ENCODE peak calls at places on chromosomes 12 and 14, in six cellular contexts. One of them, this sample, is unnamed.

GRCh38 chr14:95389471-95390011 is 69.8 kb upstream of the CLMN start:
- DNase-seq in right atrium auricular region: peak; percentile 87
- DNase-seq in K562: no peak
- DNase-seq in stomach: no peak
- DNase-seq in IMR-90: no peak
- DNase-seq in left lung: no peak
- DNase-seq in this sample: no peak

GRCh38 chr12:106001819-106002218 is 136.9 kb downstream of the NUAK1 start:
- DNase-seq in left lung: no peak
- DNase-seq in IMR-90: no peak
- DNase-seq in stomach: no peak
- DNase-seq in right atrium auricular region: no peak
- DNase-seq in K562: no peak
- DNase-seq in this sample: no peak

GRCh38 chr12:124545508-124546418 is 21.6 kb downstream of the NCOR2 start:
- DNase-seq in stomach: no peak
- DNase-seq in left lung: no peak
- DNase-seq in IMR-90: peak; percentile 43
- DNase-seq in K562: no peak
- DNase-seq in right atrium auricular region: no peak
- DNase-seq in this sample: no peak

GRCh38 chr12:86827409-86827808 is 571.2 kb upstream of the MGAT4C start:
- DNase-seq in right atrium auricular region: no peak
- DNase-seq in left lung: no peak
- DNase-seq in stomach: no peak
- DNase-seq in K562: no peak
- DNase-seq in IMR-90: no peak
- DNase-seq in this sample: no peak

GRCh38 chr12:77979597-77980250 is 149.0 kb downstream of the NAV3 start:
- DNase-seq in right atrium auricular region: no peak
- DNase-seq in IMR-90: peak; percentile 5
- DNase-seq in K562: no peak
- DNase-seq in stomach: no peak
- DNase-seq in left lung: no peak
- DNase-seq in this sample: no peak

GRCh38 chr12:93848453-93849120 is 171.4 kb downstream of the CRADD start:
- DNase-seq in K562: no peak
- DNase-seq in stomach: no peak
- DNase-seq in left lung: peak; percentile 66
- DNase-seq in IMR-90: no peak
- DNase-seq in right atrium auricular region: no peak
- DNase-seq in this sample: no peak

GRCh38 chr14:104883681-104884361 is 18.8 kb downstream of the CEP170B start:
- DNase-seq in K562: no peak
- DNase-seq in right atrium auricular region: no peak
- DNase-seq in IMR-90: no peak
- DNase-seq in left lung: no peak
- DNase-seq in stomach: no peak
- DNase-seq in this sample: no peak

GRCh38 chr14:102201369-102201748 is 61.7 kb downstream of the WDR20 start:
- DNase-seq in left lung: no peak
- DNase-seq in right atrium auricular region: no peak
- DNase-seq in K562: no peak
- DNase-seq in stomach: no peak
- DNase-seq in IMR-90: no peak
- DNase-seq in this sample: no peak

GRCh38 chr14:37544407-37544806 is 50.6 kb downstream of the FOXA1 start:
- DNase-seq in K562: no peak
- DNase-seq in left lung: no peak
- DNase-seq in stomach: peak; percentile 35
- DNase-seq in right atrium auricular region: no peak
- DNase-seq in IMR-90: no peak
- DNase-seq in this sample: no peak

GRCh38 chr14:60648169-60648933 is 926 bp downstream of the SIX1 start:
- DNase-seq in stomach: no peak
- DNase-seq in IMR-90: peak; percentile 28
- DNase-seq in left lung: no peak
- DNase-seq in K562: peak; percentile 34
- DNase-seq in right atrium auricular region: no peak
- DNase-seq in this sample: no peak

GRCh38 chr12:50533203-50533584 is 28.4 kb downstream of the DIP2B start:
- DNase-seq in left lung: no peak
- DNase-seq in K562: no peak
- DNase-seq in stomach: no peak
- DNase-seq in IMR-90: no peak
- DNase-seq in right atrium auricular region: no peak
- DNase-seq in this sample: no peak
- H3K4me1 ChIP-seq in left lung: peaks cover 59% of the 10 kb centered on the region
- H3K4me1 ChIP-seq in K562: peaks cover 9% of the 10 kb centered on the region
- H3K4me1 ChIP-seq in stomach: peaks cover 19% of the 10 kb centered on the region
- H3K4me1 ChIP-seq in IMR-90: peaks cover 9% of the 10 kb centered on the region
- H3K4me1 ChIP-seq in right atrium auricular region: peaks cover 15% of the 10 kb centered on the region
- H3K4me1 ChIP-seq in this sample: peaks cover 30% of the 10 kb centered on the region

GRCh38 chr12:57500213-57500612 is 12.3 kb downstream of the MARS1 start:
- DNase-seq in left lung: no peak
- DNase-seq in K562: no peak
- DNase-seq in right atrium auricular region: no peak
- DNase-seq in stomach: no peak
- DNase-seq in IMR-90: no peak
- DNase-seq in this sample: no peak
- H3K4me1 ChIP-seq in left lung: peaks cover 8% of the 10 kb centered on the region
- H3K4me1 ChIP-seq in K562: no peaks in the 10 kb centered on the region
- H3K4me1 ChIP-seq in right atrium auricular region: no peaks in the 10 kb centered on the region
- H3K4me1 ChIP-seq in stomach: no peaks in the 10 kb centered on the region
- H3K4me1 ChIP-seq in IMR-90: no peaks in the 10 kb centered on the region
- H3K4me1 ChIP-seq in this sample: peaks cover 3% of the 10 kb centered on the region

DNA sequence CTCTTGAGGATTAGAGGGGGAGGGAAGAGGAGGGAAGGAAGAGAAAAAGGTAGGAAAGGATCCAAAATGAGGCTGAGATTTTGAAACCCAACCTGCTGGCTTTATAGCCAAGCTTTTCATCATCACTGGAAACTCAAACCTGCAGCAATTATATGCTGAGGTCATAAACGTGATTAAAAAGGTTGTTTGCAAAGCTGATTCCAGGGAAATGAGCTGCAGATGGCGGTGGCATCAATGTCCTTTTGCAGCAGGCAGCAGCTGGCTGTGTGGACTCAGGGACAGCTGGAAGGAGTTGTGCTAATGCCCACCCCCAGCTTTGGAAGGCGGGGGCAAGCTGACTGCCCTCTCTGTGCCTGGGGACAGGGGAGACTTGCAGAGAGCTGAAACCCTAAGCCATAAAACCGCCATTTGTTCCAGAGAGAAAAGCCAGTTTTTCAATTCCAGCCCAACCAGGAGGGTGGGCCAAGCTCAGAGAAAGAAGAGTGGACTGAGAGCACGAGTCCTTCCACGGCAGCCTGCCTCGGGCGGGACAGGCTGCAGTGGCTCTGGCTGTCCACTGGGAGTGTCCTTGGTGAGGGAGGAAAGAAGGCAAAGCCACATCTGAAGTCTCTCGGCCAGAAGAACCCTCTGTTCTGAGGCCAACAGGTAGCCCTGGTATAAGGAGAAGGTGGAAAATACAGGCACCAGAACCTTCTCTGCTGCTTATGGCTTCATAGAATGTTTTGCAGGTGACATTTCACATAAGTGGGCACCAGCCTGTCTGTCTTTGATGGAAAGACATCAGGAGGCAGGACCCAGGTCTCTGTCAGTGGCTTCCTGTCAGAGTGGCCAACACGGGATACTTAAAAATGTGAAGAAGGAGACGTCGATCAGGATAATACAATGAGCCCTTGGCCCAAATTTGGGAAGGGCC is 90.7 kb downstream of the SINHCAF start:
- DNase-seq in right atrium auricular region: no peak
- DNase-seq in K562: peak; percentile 53
- DNase-seq in left lung: no peak
- DNase-seq in IMR-90: peak; percentile 31
- DNase-seq in stomach: peak; percentile 56
- DNase-seq in this sample: no peak
- H3K4me1 ChIP-seq in right atrium auricular region: no peaks in the 10 kb centered on the region
- H3K4me1 ChIP-seq in K562: no peaks in the 10 kb centered on the region
- H3K4me1 ChIP-seq in left lung: no peaks in the 10 kb centered on the region
- H3K4me1 ChIP-seq in IMR-90: no peaks in the 10 kb centered on the region
- H3K4me1 ChIP-seq in stomach: peaks cover 13% of the 10 kb centered on the region
- H3K4me1 ChIP-seq in this sample: no peaks in the 10 kb centered on the region

DNA sequence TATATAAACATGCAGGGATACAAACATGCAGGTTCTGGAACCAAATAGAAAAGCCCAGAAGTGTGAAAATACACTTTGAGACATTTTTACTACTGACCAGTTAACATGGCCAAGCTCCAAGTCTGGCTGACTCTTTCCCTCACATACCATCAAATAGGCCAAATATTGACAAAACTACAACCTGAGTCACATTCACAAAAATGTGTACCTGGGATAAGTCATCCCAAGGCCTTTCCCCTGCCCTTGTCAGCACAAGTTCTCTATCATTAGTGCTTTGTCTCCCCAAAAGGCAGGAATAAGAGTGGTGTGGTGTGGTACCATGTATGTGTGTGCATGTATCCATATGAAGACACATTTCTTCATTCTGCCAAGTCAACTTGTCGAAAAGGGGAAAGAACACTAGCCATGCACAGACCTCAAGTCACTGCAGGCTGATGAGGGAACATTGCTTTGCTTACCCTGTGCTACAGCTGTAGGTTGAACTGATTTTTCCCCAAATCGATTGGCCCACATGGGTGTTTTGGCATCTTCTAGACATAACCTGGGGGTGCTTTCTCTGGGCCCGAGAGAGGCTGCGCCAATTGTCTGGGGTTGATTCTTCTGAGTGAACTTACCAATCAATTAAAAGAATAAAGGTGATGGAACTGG is 14.9 kb downstream of the HOXC4 start:
- DNase-seq in IMR-90: no peak
- DNase-seq in left lung: no peak
- DNase-seq in stomach: no peak
- DNase-seq in K562: no peak
- DNase-seq in right atrium auricular region: no peak
- DNase-seq in this sample: no peak
- H3K4me1 ChIP-seq in IMR-90: no peaks in the 10 kb centered on the region
- H3K4me1 ChIP-seq in left lung: no peaks in the 10 kb centered on the region
- H3K4me1 ChIP-seq in stomach: no peaks in the 10 kb centered on the region
- H3K4me1 ChIP-seq in K562: no peaks in the 10 kb centered on the region
- H3K4me1 ChIP-seq in right atrium auricular region: no peaks in the 10 kb centered on the region
- H3K4me1 ChIP-seq in this sample: no peaks in the 10 kb centered on the region

DNA sequence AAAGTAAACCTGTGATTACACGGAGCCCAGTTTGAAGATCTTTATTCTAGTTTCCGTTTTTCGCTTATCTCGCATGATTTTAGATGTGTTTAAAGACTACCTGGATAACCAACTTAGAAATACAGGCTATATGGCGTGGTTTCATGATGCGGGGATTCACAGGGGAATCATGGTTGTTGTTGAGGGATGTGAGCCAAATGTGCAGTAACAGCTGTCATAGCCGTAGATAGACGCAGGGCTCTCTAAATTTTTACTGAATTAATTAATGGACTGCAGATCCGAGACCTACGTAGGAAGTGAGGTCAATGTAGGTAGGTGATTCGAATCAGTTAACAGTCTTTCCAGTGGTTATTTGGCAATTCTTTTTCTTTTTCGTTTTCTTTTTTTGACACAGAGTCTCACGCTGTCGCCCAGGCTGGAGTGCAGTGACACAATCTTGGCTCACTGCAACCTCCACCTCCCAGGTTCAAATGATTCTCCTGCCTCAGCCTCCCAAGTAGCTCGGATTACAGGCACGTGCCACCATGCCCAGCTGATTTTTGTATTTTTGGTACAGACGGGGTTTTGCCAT is 144.9 kb upstream of the AMIGO2 start:
- DNase-seq in right atrium auricular region: no peak
- DNase-seq in K562: no peak
- DNase-seq in IMR-90: no peak
- DNase-seq in stomach: no peak
- DNase-seq in left lung: no peak
- DNase-seq in this sample: no peak
- H3K4me1 ChIP-seq in right atrium auricular region: peaks cover 16% of the 10 kb centered on the region
- H3K4me1 ChIP-seq in K562: peaks cover 6% of the 10 kb centered on the region
- H3K4me1 ChIP-seq in IMR-90: peaks cover 11% of the 10 kb centered on the region
- H3K4me1 ChIP-seq in stomach: peaks cover 11% of the 10 kb centered on the region
- H3K4me1 ChIP-seq in left lung: peaks cover 33% of the 10 kb centered on the region
- H3K4me1 ChIP-seq in this sample: peaks cover 66% of the 10 kb centered on the region

GRCh38 chr14:33932033-33932432 is 18.8 kb downstream of the EGLN3 start:
- DNase-seq in left lung: no peak
- DNase-seq in K562: no peak
- DNase-seq in IMR-90: no peak
- DNase-seq in right atrium auricular region: no peak
- DNase-seq in stomach: no peak
- DNase-seq in this sample: no peak
- H3K4me1 ChIP-seq in left lung: no peaks in the 10 kb centered on the region
- H3K4me1 ChIP-seq in K562: no peaks in the 10 kb centered on the region
- H3K4me1 ChIP-seq in IMR-90: no peaks in the 10 kb centered on the region
- H3K4me1 ChIP-seq in right atrium auricular region: peaks cover 33% of the 10 kb centered on the region
- H3K4me1 ChIP-seq in stomach: no peaks in the 10 kb centered on the region
- H3K4me1 ChIP-seq in this sample: no peaks in the 10 kb centered on the region

GRCh38 chr12:27020761-27021160 is 1.6 kb upstream of the MED21 start:
- DNase-seq in IMR-90: no peak
- DNase-seq in left lung: no peak
- DNase-seq in right atrium auricular region: no peak
- DNase-seq in stomach: no peak
- DNase-seq in K562: no peak
- DNase-seq in this sample: no peak
- H3K4me1 ChIP-seq in IMR-90: peaks cover 2% of the 10 kb centered on the region
- H3K4me1 ChIP-seq in left lung: peaks cover 42% of the 10 kb centered on the region
- H3K4me1 ChIP-seq in right atrium auricular region: peaks cover 16% of the 10 kb centered on the region
- H3K4me1 ChIP-seq in stomach: peaks cover 18% of the 10 kb centered on the region
- H3K4me1 ChIP-seq in K562: peaks cover 23% of the 10 kb centered on the region
- H3K4me1 ChIP-seq in this sample: peaks cover 21% of the 10 kb centered on the region

DNA sequence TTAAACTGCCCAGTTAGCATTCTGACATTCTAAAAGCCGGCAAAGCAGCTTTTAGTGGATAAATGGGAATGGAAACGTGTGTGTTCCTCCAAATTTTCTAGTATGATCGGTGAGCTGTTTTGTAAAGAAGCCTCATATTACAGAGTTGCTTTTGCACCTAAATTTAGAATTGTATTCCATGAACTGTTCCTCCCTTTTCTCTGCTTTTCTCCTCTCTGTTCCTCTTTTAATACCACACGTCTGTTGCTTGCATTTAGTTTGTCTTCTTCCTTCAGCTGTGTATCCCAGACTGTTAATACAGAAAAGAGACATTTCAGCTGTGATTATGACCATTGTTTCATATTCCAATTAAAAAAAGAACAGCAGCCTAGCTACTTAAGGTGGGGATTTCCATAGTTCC is 10.8 kb downstream of the DYRK2 start:
- DNase-seq in stomach: no peak
- DNase-seq in K562: no peak
- DNase-seq in right atrium auricular region: no peak
- DNase-seq in left lung: no peak
- DNase-seq in IMR-90: no peak
- DNase-seq in this sample: no peak
- H3K4me1 ChIP-seq in stomach: peaks cover 6% of the 10 kb centered on the region
- H3K4me1 ChIP-seq in K562: no peaks in the 10 kb centered on the region
- H3K4me1 ChIP-seq in right atrium auricular region: peaks cover 95% of the 10 kb centered on the region
- H3K4me1 ChIP-seq in left lung: no peaks in the 10 kb centered on the region
- H3K4me1 ChIP-seq in IMR-90: peaks cover 13% of the 10 kb centered on the region
- H3K4me1 ChIP-seq in this sample: peaks cover 93% of the 10 kb centered on the region

This sample was measured in CD8-positive, alpha-beta T cell.